ENCODE peak calls at places on chromosomes 13 and 19, in seven cellular contexts. N, F, O, W, T, Q and P are unnamed samples.

GRCh38 chr19:58196911-58197616 is 14.2 kb downstream of the ZNF274 start:
- DNase-seq in N (no peak), F (no peak), O (no peak), W (no peak), T (no peak), Q (peak), P (no peak)

GRCh38 chr13:25860862-25861261 is 191.0 kb downstream of the SHISA2 start:
- DNase-seq in N (no peak), F (peak), O (no peak), W (no peak), T (no peak), Q (no peak), P (no peak)

GRCh38 chr19:29702161-29702957 is 12.7 kb downstream of the C19orf12 start:
- DNase-seq in N (no peak), F (no peak), O (no peak), W (no peak), T (no peak), Q (no peak), P (no peak)

GRCh38 chr13:35489050-35489449 is 12.6 kb upstream of the MAB21L1 start:
- DNase-seq in N (no peak), F (no peak), O (no peak), W (no peak), T (no peak), Q (no peak), P (no peak)

GRCh38 chr13:21898990-21899389 is 228.1 kb downstream of the FGF9 start:
- DNase-seq in N (no peak), F (no peak), O (no peak), W (no peak), T (no peak), Q (no peak), P (no peak)

GRCh38 chr13:19957320-19958118 is 1.0 kb upstream of the ZMYM2 start:
- DNase-seq in N (peak), F (no peak), O (peak), W (peak), T (peak), Q (peak), P (peak)

GRCh38 chr13:27132538-27132937 is 39.1 kb downstream of the USP12 start:
- DNase-seq in N (no peak), F (no peak), O (no peak), W (peak), T (no peak), Q (no peak), P (no peak)

GRCh38 chr13:87671031-87671823 is at the start of gene SLITRK5:
- DNase-seq in N (peak), F (peak), O (peak), W (peak), T (peak), Q (peak), P (peak)

GRCh38 chr19:4575978-4576933 is 16.8 kb upstream of the SEMA6B start:
- DNase-seq in N (peak), F (no peak), O (peak), W (peak), T (peak), Q (peak), P (peak)

GRCh38 chr19:7921955-7922840 is 2.1 kb downstream of the SNAPC2 start:
- DNase-seq in N (no peak), F (no peak), O (no peak), W (no peak), T (no peak), Q (no peak), P (no peak)

GRCh38 chr13:99661791-99662190 is 160.5 kb downstream of the TM9SF2 start:
- DNase-seq in N (no peak), F (no peak), O (no peak), W (no peak), T (peak), Q (no peak), P (no peak)

GRCh38 chr13:29847501-29847983 is 2.9 kb downstream of the UBL3 start:
- DNase-seq in N (no peak), F (no peak), O (no peak), W (no peak), T (peak), Q (peak), P (no peak)

GRCh38 chr19:16125738-16126495 is 14.2 kb downstream of the RAB8A start:
- DNase-seq in N (no peak), F (no peak), O (no peak), W (no peak), T (no peak), Q (no peak), P (no peak)

GRCh38 chr19:39542198-39542597 is 2.2 kb upstream of the EID2 start:
- DNase-seq in N (no peak), F (no peak), O (no peak), W (no peak), T (peak), Q (no peak), P (no peak)

GRCh38 chr13:113195360-113195759 is 13.1 kb downstream of the PCID2 start:
- DNase-seq in N (no peak), F (no peak), O (no peak), W (no peak), T (no peak), Q (no peak), P (no peak)

GRCh38 chr19:531753-532571 is at the start of gene CDC34:
- DNase-seq in N (no peak), F (no peak), O (peak), W (no peak), T (peak), Q (peak), P (no peak)

GRCh38 chr19:34673590-34673989 is 3.4 kb downstream of the SCGB2B2 start:
- DNase-seq in N (no peak), F (no peak), O (no peak), W (no peak), T (no peak), Q (no peak), P (no peak)

GRCh38 chr19:3270908-3271307 is 46.4 kb downstream of the CELF5 start:
- DNase-seq in N (peak), F (peak), O (no peak), W (peak), T (peak), Q (no peak), P (no peak)

GRCh38 chr13:97011446-97012131 is 17.3 kb upstream of the OXGR1 start:
- DNase-seq in N (no peak), F (no peak), O (no peak), W (no peak), T (no peak), Q (no peak), P (no peak)

GRCh38 chr19:46635920-46636761 is at the start of gene GNG8:
- DNase-seq in N (no peak), F (no peak), O (no peak), W (no peak), T (peak), Q (no peak), P (no peak)

GRCh38 chr13:23695711-23696512 is 125.7 kb downstream of the TNFRSF19 start:
- DNase-seq in N (peak), F (no peak), O (no peak), W (peak), T (no peak), Q (no peak), P (peak)

GRCh38 chr13:52738719-52739467 is 727 bp downstream of the CNMD start:
- DNase-seq in N (no peak), F (no peak), O (no peak), W (peak), T (peak), Q (peak), P (no peak)

GRCh38 chr13:20521388-20521787 is 4.3 kb downstream of the CRYL1 start:
- DNase-seq in N (no peak), F (no peak), O (no peak), W (no peak), T (no peak), Q (no peak), P (no peak)

GRCh38 chr13:48709213-48709612 is 55.5 kb downstream of the CYSLTR2 start:
- DNase-seq in N (no peak), F (no peak), O (no peak), W (no peak), T (no peak), Q (no peak), P (no peak)

GRCh38 chr13:106104281-106104901 is 431.1 kb downstream of the EFNB2 start:
- DNase-seq in N (no peak), F (no peak), O (peak), W (no peak), T (peak), Q (peak), P (no peak)

GRCh38 chr13:106143392-106143791 is 392.1 kb downstream of the EFNB2 start:
- DNase-seq in N (no peak), F (peak), O (peak), W (no peak), T (no peak), Q (no peak), P (no peak)

GRCh38 chr19:34365463-34366401 is 736 bp downstream of the GPI start:
- DNase-seq in N (no peak), F (no peak), O (peak), W (peak), T (peak), Q (peak), P (no peak)

GRCh38 chr19:53906211-53907192 is 2.6 kb upstream of the CACNG7 start:
- DNase-seq in N (peak), F (no peak), O (peak), W (peak), T (peak), Q (no peak), P (peak)

GRCh38 chr13:56718791-56719190 is 421.9 kb upstream of the PRR20A start:
- DNase-seq in N (no peak), F (no peak), O (no peak), W (no peak), T (no peak), Q (no peak), P (no peak)

GRCh38 chr19:42443944-42444398 is 1.2 kb upstream of the CXCL17 start:
- DNase-seq in N (no peak), F (no peak), O (no peak), W (no peak), T (no peak), Q (no peak), P (no peak)